ENCODE peak calls at places on chromosomes 12 and 14, in four cellular contexts. C is activated T-helper 1 cell treated with Interleukin-2 at 50 U/mL for 16 hours, B is 8988T, V is AG04449. S is an unnamed sample.

GRCh38 chr12:16955083-16955657 is 349.2 kb upstream of the LMO3 start:
- DNase-seq in C (no peak), B (no peak), V (no peak), S (peak)

GRCh38 chr12:130715996-130716917 is at the start of gene RIMBP2:
- DNase-seq in C (no peak), B (no peak), V (no peak), S (peak)

GRCh38 chr14:97264516-97265230 is 467.5 kb downstream of the VRK1 start:
- DNase-seq in C (no peak), B (no peak), V (no peak), S (no peak)

GRCh38 chr12:3076730-3077571 is at the start of gene TSPAN9:
- DNase-seq in C (peak), B (peak), V (no peak), S (no peak)

GRCh38 chr14:88825078-88825458 is 617 bp downstream of the TTC8 start:
- DNase-seq in C (no peak), B (no peak), V (no peak), S (no peak)

GRCh38 chr14:95918466-95918865 is 41.8 kb downstream of the TUNAR start:
- DNase-seq in C (no peak), B (no peak), V (no peak), S (no peak)

GRCh38 chr14:72864712-72865365 is 29.1 kb downstream of the DPF3 start:
- DNase-seq in C (no peak), B (no peak), V (no peak), S (no peak)

GRCh38 chr14:90491868-90492560 is 95.2 kb downstream of the CALM1 start:
- DNase-seq in C (no peak), B (no peak), V (no peak), S (no peak)

GRCh38 chr12:69701821-69702220 is 2.7 kb upstream of the BEST3 start:
- DNase-seq in C (no peak), B (no peak), V (no peak), S (no peak)

GRCh38 chr14:53389207-53389606 is 236.1 kb upstream of the DDHD1 start:
- DNase-seq in C (no peak), B (no peak), V (no peak), S (no peak)

GRCh38 chr14:64507376-64508156 is 3.0 kb downstream of the ZBTB1 start:
- DNase-seq in C (no peak), B (no peak), V (no peak), S (no peak)

GRCh38 chr12:50985322-50985721 is 33.0 kb downstream of the HIGD1C start:
- DNase-seq in C (no peak), B (no peak), V (no peak), S (peak)

GRCh38 chr14:61581955-61582615 is 113.2 kb upstream of the HIF1A start:
- DNase-seq in C (no peak), B (no peak), V (no peak), S (no peak)

GRCh38 chr14:55746533-55746932 is 166.5 kb downstream of the KTN1 start:
- DNase-seq in C (no peak), B (no peak), V (no peak), S (peak)

GRCh38 chr12:115440438-115440837 is 756.5 kb upstream of the TBX3 start:
- DNase-seq in C (no peak), B (no peak), V (peak), S (peak)

GRCh38 chr12:70338531-70338930 is 27.6 kb upstream of the KCNMB4 start:
- DNase-seq in C (no peak), B (no peak), V (no peak), S (peak)

GRCh38 chr14:32327255-32327961 is 1.7 kb upstream of the AKAP6 start:
- DNase-seq in C (no peak), B (no peak), V (no peak), S (no peak)

GRCh38 chr12:53205747-53206146 is 1.3 kb downstream of the ITGB7 start:
- DNase-seq in C (peak), B (no peak), V (no peak), S (peak)

GRCh38 chr14:67391266-67391665 is 20.7 kb downstream of the PLEK2 start:
- DNase-seq in C (no peak), B (no peak), V (no peak), S (no peak)

GRCh38 chr14:52263190-52263589 is 4.3 kb upstream of the PTGDR start:
- DNase-seq in C (no peak), B (no peak), V (no peak), S (no peak)

GRCh38 chr14:82390586-82390985 is 856.9 kb upstream of the SEL1L start:
- DNase-seq in C (no peak), B (no peak), V (no peak), S (no peak)

GRCh38 chr12:3897400-3897910 is 24.3 kb upstream of the PARP11 start:
- DNase-seq in C (peak), B (no peak), V (no peak), S (no peak)

GRCh38 chr12:126185025-126185424 is 1119.8 kb downstream of the AACS start:
- DNase-seq in C (no peak), B (no peak), V (no peak), S (no peak)

GRCh38 chr12:92439397-92439779 is 263.4 kb upstream of the PLEKHG7 start:
- DNase-seq in C (no peak), B (no peak), V (no peak), S (no peak)

GRCh38 chr14:34299360-34299759 is 162.7 kb downstream of the SPTSSA start:
- DNase-seq in C (no peak), B (no peak), V (no peak), S (no peak)

GRCh38 chr12:63949902-63950301 is 105.4 kb downstream of the SRGAP1 start:
- DNase-seq in C (no peak), B (no peak), V (no peak), S (no peak)

GRCh38 chr14:52059614-52060013 is 9.2 kb downstream of the NID2 start:
- DNase-seq in C (no peak), B (no peak), V (no peak), S (no peak)

GRCh38 chr12:120117961-120118709 is 1.6 kb upstream of the RAB35 start:
- DNase-seq in C (no peak), B (peak), V (no peak), S (no peak)

GRCh38 chr14:20516921-20517320 is 11.6 kb downstream of the RNASE10 start:
- DNase-seq in C (no peak), B (no peak), V (no peak), S (no peak)

GRCh38 chr14:74459981-74460380 is 33.1 kb downstream of the NPC2 start:
- DNase-seq in C (no peak), B (no peak), V (no peak), S (no peak)